ENCODE peak calls at places on chromosomes 12 and 14, in five cellular contexts. K, L, I, J and X are unnamed samples.

GRCh38 chr12:88953029-88953586 is 372.8 kb upstream of the KITLG start:
- DNase-seq in K (no peak), L (no peak), I (no peak), J (no peak), X (no peak)

GRCh38 chr12:130316269-130316668 is 21.4 kb upstream of the PIWIL1 start:
- DNase-seq in K (no peak), L (no peak), I (no peak), J (no peak), X (no peak)

GRCh38 chr14:64400829-64401459 is 12.8 kb downstream of the MTHFD1 start:
- DNase-seq in K (no peak), L (no peak), I (no peak), J (no peak), X (no peak)

GRCh38 chr12:124668602-124669001 is 101.2 kb upstream of the NCOR2 start:
- DNase-seq in K (no peak), L (no peak), I (no peak), J (no peak), X (no peak)

GRCh38 chr12:103924761-103925641 is 5.2 kb upstream of the HSP90B1 start:
- DNase-seq in K (no peak), L (no peak), I (peak), J (peak), X (no peak)

GRCh38 chr12:561908-562593 is 101.2 kb downstream of the NINJ2 start:
- DNase-seq in K (no peak), L (no peak), I (no peak), J (no peak), X (no peak)

GRCh38 chr12:9925746-9926393 is 6.3 kb downstream of the CLEC2A start:
- DNase-seq in K (no peak), L (no peak), I (peak), J (no peak), X (no peak)

GRCh38 chr12:124792961-124793441 is 70.7 kb downstream of the SCARB1 start:
- DNase-seq in K (no peak), L (no peak), I (no peak), J (no peak), X (no peak)

GRCh38 chr12:89227774-89228173 is 124.5 kb downstream of the DUSP6 start:
- DNase-seq in K (no peak), L (no peak), I (no peak), J (no peak), X (no peak)

GRCh38 chr12:124765571-124766489 is 97.8 kb downstream of the SCARB1 start:
- DNase-seq in K (no peak), L (no peak), I (no peak), J (no peak), X (no peak)

GRCh38 chr14:98130691-98131090 is 1141.3 kb downstream of the BCL11B start:
- DNase-seq in K (no peak), L (no peak), I (no peak), J (no peak), X (no peak)

GRCh38 chr12:95634622-95635621 is 83.6 kb upstream of the USP44 start:
- DNase-seq in K (peak), L (no peak), I (no peak), J (no peak), X (no peak)

GRCh38 chr14:100246136-100246535 is 7.2 kb downstream of the YY1 start:
- DNase-seq in K (peak), L (no peak), I (no peak), J (no peak), X (no peak)

GRCh38 chr12:45878630-45879255 is 111.6 kb downstream of the SCAF11 start:
- DNase-seq in K (no peak), L (no peak), I (no peak), J (no peak), X (no peak)

GRCh38 chr12:133130038-133130807 is at the start of the genes ZNF10 and ZNF891:
- DNase-seq in K (peak), L (peak), I (peak), J (peak), X (peak)

GRCh38 chr14:37203423-37203822 is 5.7 kb downstream of the MIPOL1 start:
- DNase-seq in K (no peak), L (no peak), I (no peak), J (no peak), X (no peak)

GRCh38 chr12:41893491-41893890 is 251.2 kb downstream of the GXYLT1 start:
- DNase-seq in K (no peak), L (no peak), I (no peak), J (no peak), X (no peak)

GRCh38 chr14:42687421-42687820 is 1080.7 kb downstream of the LRFN5 start:
- DNase-seq in K (no peak), L (no peak), I (no peak), J (no peak), X (no peak)

GRCh38 chr12:118355838-118356237 is 16.9 kb downstream of the TAOK3 start:
- DNase-seq in K (no peak), L (no peak), I (no peak), J (no peak), X (no peak)

GRCh38 chr14:105340821-105341408 is 26.4 kb downstream of the PACS2 start:
- DNase-seq in K (no peak), L (no peak), I (no peak), J (no peak), X (no peak)

GRCh38 chr14:75440733-75441474 is 13.1 kb downstream of the JDP2 start:
- DNase-seq in K (no peak), L (no peak), I (no peak), J (no peak), X (no peak)

GRCh38 chr12:113462880-113463745 is 8.6 kb downstream of the LHX5 start:
- DNase-seq in K (no peak), L (no peak), I (no peak), J (no peak), X (peak)

GRCh38 chr14:74077401-74077800 is 6.9 kb downstream of the ALDH6A1 start:
- DNase-seq in K (no peak), L (no peak), I (no peak), J (no peak), X (no peak)

GRCh38 chr14:89004195-89004594 is 179.7 kb downstream of the TTC8 start:
- DNase-seq in K (no peak), L (no peak), I (no peak), J (no peak), X (no peak)

GRCh38 chr12:105418821-105419291 is 88.4 kb downstream of the C12orf75 start:
- DNase-seq in K (no peak), L (no peak), I (no peak), J (no peak), X (no peak)

GRCh38 chr14:25411933-25412757 is 362.2 kb upstream of the STXBP6 start:
- DNase-seq in K (no peak), L (no peak), I (no peak), J (no peak), X (no peak)

GRCh38 chr14:59463773-59464650 is 1.2 kb downstream of the GPR135 start:
- DNase-seq in K (no peak), L (no peak), I (peak), J (peak), X (peak)

GRCh38 chr14:47715330-47715729 is 39.9 kb upstream of the MDGA2 start:
- DNase-seq in K (no peak), L (no peak), I (no peak), J (no peak), X (no peak)